ENCODE peak calls at places on chromosomes 16 and 17, in four cellular contexts. One of them, this sample, is unnamed. For H3K27me3, the result is how much of the 10 kb centered on the place peaks cover.

GRCh38 chr16:77789085-77789611 is 784 bp downstream of the VAT1L start:
- DNase-seq in K562: no peak
- DNase-seq in Panc1: no peak
- DNase-seq in heart left ventricle: no peak
- DNase-seq in this sample: no peak

GRCh38 chr16:4212934-4213296 is 29.0 kb downstream of the SRL start:
- DNase-seq in K562: no peak
- DNase-seq in Panc1: no peak
- DNase-seq in heart left ventricle: no peak
- DNase-seq in this sample: no peak

GRCh38 chr16:53219795-53220194 is 165.0 kb downstream of the CHD9 start:
- DNase-seq in K562: no peak
- DNase-seq in Panc1: no peak
- DNase-seq in heart left ventricle: no peak
- DNase-seq in this sample: no peak

GRCh38 chr17:17870292-17870691 is 33.5 kb upstream of the SREBF1 start:
- DNase-seq in K562: no peak
- DNase-seq in Panc1: no peak
- DNase-seq in heart left ventricle: no peak
- DNase-seq in this sample: no peak

GRCh38 chr17:42881768-42882565 is 18.6 kb upstream of the G6PC1 start:
- DNase-seq in K562: no peak
- DNase-seq in Panc1: no peak
- DNase-seq in heart left ventricle: no peak
- DNase-seq in this sample: peak

GRCh38 chr17:2347805-2348685 is 10.7 kb downstream of the SGSM2 start:
- DNase-seq in K562: no peak
- DNase-seq in Panc1: no peak
- DNase-seq in heart left ventricle: peak
- DNase-seq in this sample: no peak

GRCh38 chr16:23030001-23030400 is 119.3 kb downstream of the USP31 start:
- DNase-seq in K562: no peak
- DNase-seq in Panc1: no peak
- DNase-seq in heart left ventricle: no peak
- DNase-seq in this sample: no peak

GRCh38 chr17:19590912-19591551 is 57.4 kb downstream of the SLC47A1 start:
- DNase-seq in K562: no peak
- DNase-seq in Panc1: no peak
- DNase-seq in heart left ventricle: no peak
- DNase-seq in this sample: no peak

GRCh38 chr17:48543854-48544355 is 1.0 kb downstream of the HOXB2 start:
- DNase-seq in K562: no peak
- DNase-seq in Panc1: no peak
- DNase-seq in heart left ventricle: no peak
- DNase-seq in this sample: no peak
- H3K4me3 ChIP-seq in K562: peak
- H3K4me3 ChIP-seq in Panc1: peak
- H3K4me3 ChIP-seq in heart left ventricle: peak
- H3K4me3 ChIP-seq in this sample: peak

GRCh38 chr16:35134471-35134870 is 1675.1 kb downstream of the TP53TG3F start:
- DNase-seq in K562: no peak
- DNase-seq in Panc1: peak
- DNase-seq in heart left ventricle: no peak
- DNase-seq in this sample: no peak
- H3K27me3 ChIP-seq in K562: under half
- H3K27me3 ChIP-seq in Panc1: under half
- H3K27me3 ChIP-seq in heart left ventricle: under half
- H3K27me3 ChIP-seq in this sample: under half

DNA sequence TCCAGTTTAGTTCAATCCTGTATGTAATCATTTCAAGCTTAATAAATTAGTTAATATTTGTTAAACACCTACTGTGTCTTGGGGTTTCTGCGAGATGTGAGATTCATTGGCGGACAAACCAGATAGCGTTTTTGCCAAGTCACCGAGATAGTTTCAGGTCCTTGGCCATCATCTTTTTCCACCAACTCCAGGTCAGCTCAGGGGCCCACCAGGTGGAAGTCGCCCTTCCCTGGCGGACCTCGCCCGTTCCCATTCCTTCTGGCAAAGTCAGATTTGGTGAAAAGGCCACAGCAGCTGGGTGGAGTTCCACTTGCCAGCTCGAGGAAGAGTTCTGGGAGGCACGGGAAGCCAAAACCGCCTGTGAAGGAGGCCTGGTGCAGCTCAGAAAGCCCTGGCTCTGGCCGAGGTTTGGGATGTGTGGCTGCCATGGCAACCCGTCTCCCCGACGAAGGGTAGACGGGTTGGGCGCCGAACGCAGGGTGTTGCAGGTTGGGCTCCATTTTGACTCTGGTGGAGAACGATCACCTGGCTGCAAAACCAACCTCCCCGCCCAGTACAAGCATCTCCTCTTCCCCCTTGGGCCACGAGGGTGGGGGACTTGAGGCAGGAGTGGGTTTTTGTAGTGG is 39.5 kb downstream of the CMIP start:
- DNase-seq in K562: no peak
- DNase-seq in Panc1: no peak
- DNase-seq in heart left ventricle: no peak
- DNase-seq in this sample: no peak
- TF ChIP-seq CTCF in K562: no peak
- TF ChIP-seq CTCF in Panc1: no peak
- TF ChIP-seq CTCF in heart left ventricle: no peak
- TF ChIP-seq CTCF in this sample: no peak

GRCh38 chr16:75044800-75045361 is 46.1 kb downstream of the ZNRF1 start:
- DNase-seq in K562: no peak
- DNase-seq in Panc1: no peak
- DNase-seq in heart left ventricle: peak
- DNase-seq in this sample: peak
- H3K4me3 ChIP-seq in K562: no peak
- H3K4me3 ChIP-seq in Panc1: no peak
- H3K4me3 ChIP-seq in heart left ventricle: no peak
- H3K4me3 ChIP-seq in this sample: no peak

GRCh38 chr17:21357696-21358095 is 18.5 kb upstream of the KCNJ12 start:
- DNase-seq in K562: no peak
- DNase-seq in Panc1: no peak
- DNase-seq in heart left ventricle: peak
- DNase-seq in this sample: no peak
- H3K27me3 ChIP-seq in K562: under half
- H3K27me3 ChIP-seq in Panc1: under half
- H3K27me3 ChIP-seq in heart left ventricle: under half
- H3K27me3 ChIP-seq in this sample: under half

GRCh38 chr16:1107731-1108130 is 11.7 kb upstream of the C1QTNF8 start:
- DNase-seq in K562: no peak
- DNase-seq in Panc1: no peak
- DNase-seq in heart left ventricle: no peak
- DNase-seq in this sample: no peak

GRCh38 chr16:1107141-1107540 is 11.1 kb upstream of the C1QTNF8 start:
- DNase-seq in K562: no peak
- DNase-seq in Panc1: no peak
- DNase-seq in heart left ventricle: no peak
- DNase-seq in this sample: no peak

GRCh38 chr16:1106659-1107058 is 10.6 kb upstream of the C1QTNF8 start:
- DNase-seq in K562: no peak
- DNase-seq in Panc1: no peak
- DNase-seq in heart left ventricle: no peak
- DNase-seq in this sample: no peak

GRCh38 chr16:1103649-1104005 is 7.6 kb upstream of the C1QTNF8 start:
- DNase-seq in K562: no peak
- DNase-seq in Panc1: no peak
- DNase-seq in heart left ventricle: no peak
- DNase-seq in this sample: no peak

GRCh38 chr16:1105888-1106620 is 10.0 kb upstream of the C1QTNF8 start:
- DNase-seq in K562: peak
- DNase-seq in Panc1: no peak
- DNase-seq in heart left ventricle: peak
- DNase-seq in this sample: peak
- TF ChIP-seq CTCF in K562: peak
- TF ChIP-seq CTCF in Panc1: peak
- TF ChIP-seq CTCF in heart left ventricle: peak
- TF ChIP-seq CTCF in this sample: peak

GRCh38 chr17:34371405-34371804 is 8.4 kb upstream of the CCL1 start:
- DNase-seq in K562: no peak
- DNase-seq in Panc1: no peak
- DNase-seq in heart left ventricle: no peak
- DNase-seq in this sample: no peak
- H3K4me3 ChIP-seq in K562: no peak
- H3K4me3 ChIP-seq in Panc1: no peak
- H3K4me3 ChIP-seq in heart left ventricle: no peak
- H3K4me3 ChIP-seq in this sample: no peak

GRCh38 chr17:61598014-61598413 is 7.0 kb upstream of the NACA2 start:
- DNase-seq in K562: no peak
- DNase-seq in Panc1: no peak
- DNase-seq in heart left ventricle: no peak
- DNase-seq in this sample: no peak
- H3K27me3 ChIP-seq in K562: under half
- H3K27me3 ChIP-seq in Panc1: under half
- H3K27me3 ChIP-seq in heart left ventricle: under half
- H3K27me3 ChIP-seq in this sample: under half